ENCODE peak calls at places on chromosomes 7 and 10, in five cellular contexts. One of them, this sample, is unnamed.

GRCh38 chr10:73218466-73219191 is 28.4 kb downstream of the DNAJC9 start:
- DNase-seq in fibroblast of mammary gland: peak
- DNase-seq in stimulated activated naive CD8-positive, alpha-beta T cell treated with anti-CD3 and anti-CD28 coated beads, Interleukin-15, amount 100 ng/mL, for 72 hours: no peak
- DNase-seq in OCI-LY7: peak
- DNase-seq in frontal cortex: no peak
- DNase-seq in this sample: no peak

GRCh38 chr10:75432763-75433162 is 1.3 kb downstream of the LRMDA start:
- DNase-seq in fibroblast of mammary gland: no peak
- DNase-seq in stimulated activated naive CD8-positive, alpha-beta T cell treated with anti-CD3 and anti-CD28 coated beads, Interleukin-15, amount 100 ng/mL, for 72 hours: no peak
- DNase-seq in OCI-LY7: no peak
- DNase-seq in frontal cortex: no peak
- DNase-seq in this sample: no peak

GRCh38 chr7:25009271-25009670 is 29.3 kb upstream of the OSBPL3 start:
- DNase-seq in fibroblast of mammary gland: peak
- DNase-seq in stimulated activated naive CD8-positive, alpha-beta T cell treated with anti-CD3 and anti-CD28 coated beads, Interleukin-15, amount 100 ng/mL, for 72 hours: no peak
- DNase-seq in OCI-LY7: no peak
- DNase-seq in frontal cortex: no peak
- DNase-seq in this sample: no peak

GRCh38 chr7:1512781-1513656 is 8.8 kb upstream of the INTS1 start:
- DNase-seq in fibroblast of mammary gland: peak
- DNase-seq in stimulated activated naive CD8-positive, alpha-beta T cell treated with anti-CD3 and anti-CD28 coated beads, Interleukin-15, amount 100 ng/mL, for 72 hours: peak
- DNase-seq in OCI-LY7: peak
- DNase-seq in frontal cortex: peak
- DNase-seq in this sample: no peak

GRCh38 chr7:18345641-18346234 is 149.8 kb upstream of the HDAC9 start:
- DNase-seq in fibroblast of mammary gland: peak
- DNase-seq in stimulated activated naive CD8-positive, alpha-beta T cell treated with anti-CD3 and anti-CD28 coated beads, Interleukin-15, amount 100 ng/mL, for 72 hours: peak
- DNase-seq in OCI-LY7: peak
- DNase-seq in frontal cortex: no peak
- DNase-seq in this sample: peak

GRCh38 chr10:130439796-130440195 is 303.6 kb downstream of the GLRX3 start:
- DNase-seq in fibroblast of mammary gland: no peak
- DNase-seq in stimulated activated naive CD8-positive, alpha-beta T cell treated with anti-CD3 and anti-CD28 coated beads, Interleukin-15, amount 100 ng/mL, for 72 hours: no peak
- DNase-seq in OCI-LY7: no peak
- DNase-seq in frontal cortex: no peak
- DNase-seq in this sample: no peak

GRCh38 chr10:59709472-59710125 is at the start of gene SLC16A9:
- DNase-seq in fibroblast of mammary gland: peak
- DNase-seq in stimulated activated naive CD8-positive, alpha-beta T cell treated with anti-CD3 and anti-CD28 coated beads, Interleukin-15, amount 100 ng/mL, for 72 hours: peak
- DNase-seq in OCI-LY7: no peak
- DNase-seq in frontal cortex: peak
- DNase-seq in this sample: peak

GRCh38 chr10:2851544-2851943 is 215.8 kb upstream of the PFKP start:
- DNase-seq in fibroblast of mammary gland: no peak
- DNase-seq in stimulated activated naive CD8-positive, alpha-beta T cell treated with anti-CD3 and anti-CD28 coated beads, Interleukin-15, amount 100 ng/mL, for 72 hours: no peak
- DNase-seq in OCI-LY7: no peak
- DNase-seq in frontal cortex: no peak
- DNase-seq in this sample: no peak

GRCh38 chr7:119720541-119720940 is 552.4 kb upstream of the KCND2 start:
- DNase-seq in fibroblast of mammary gland: peak
- DNase-seq in stimulated activated naive CD8-positive, alpha-beta T cell treated with anti-CD3 and anti-CD28 coated beads, Interleukin-15, amount 100 ng/mL, for 72 hours: no peak
- DNase-seq in OCI-LY7: no peak
- DNase-seq in frontal cortex: no peak
- DNase-seq in this sample: no peak

GRCh38 chr10:133329401-133330202 is 7.1 kb downstream of the CALY start:
- DNase-seq in fibroblast of mammary gland: peak
- DNase-seq in stimulated activated naive CD8-positive, alpha-beta T cell treated with anti-CD3 and anti-CD28 coated beads, Interleukin-15, amount 100 ng/mL, for 72 hours: peak
- DNase-seq in OCI-LY7: peak
- DNase-seq in frontal cortex: peak
- DNase-seq in this sample: peak

GRCh38 chr7:91396-92158 is 100.8 kb upstream of the FAM20C start:
- DNase-seq in fibroblast of mammary gland: no peak
- DNase-seq in stimulated activated naive CD8-positive, alpha-beta T cell treated with anti-CD3 and anti-CD28 coated beads, Interleukin-15, amount 100 ng/mL, for 72 hours: no peak
- DNase-seq in OCI-LY7: no peak
- DNase-seq in frontal cortex: no peak
- DNase-seq in this sample: no peak

GRCh38 chr10:119812684-119813083 is 60.0 kb downstream of the MCMBP start:
- DNase-seq in fibroblast of mammary gland: no peak
- DNase-seq in stimulated activated naive CD8-positive, alpha-beta T cell treated with anti-CD3 and anti-CD28 coated beads, Interleukin-15, amount 100 ng/mL, for 72 hours: no peak
- DNase-seq in OCI-LY7: no peak
- DNase-seq in frontal cortex: no peak
- DNase-seq in this sample: no peak

GRCh38 chr10:101818958-101819633 is 852 bp upstream of the OGA start:
- DNase-seq in fibroblast of mammary gland: no peak
- DNase-seq in stimulated activated naive CD8-positive, alpha-beta T cell treated with anti-CD3 and anti-CD28 coated beads, Interleukin-15, amount 100 ng/mL, for 72 hours: no peak
- DNase-seq in OCI-LY7: no peak
- DNase-seq in frontal cortex: no peak
- DNase-seq in this sample: no peak

GRCh38 chr10:44981172-44982113 is 2.8 kb upstream of the DEPP1 start:
- DNase-seq in fibroblast of mammary gland: peak
- DNase-seq in stimulated activated naive CD8-positive, alpha-beta T cell treated with anti-CD3 and anti-CD28 coated beads, Interleukin-15, amount 100 ng/mL, for 72 hours: no peak
- DNase-seq in OCI-LY7: no peak
- DNase-seq in frontal cortex: no peak
- DNase-seq in this sample: no peak

GRCh38 chr10:16441106-16441850 is 4.5 kb downstream of the PTER start:
- DNase-seq in fibroblast of mammary gland: peak
- DNase-seq in stimulated activated naive CD8-positive, alpha-beta T cell treated with anti-CD3 and anti-CD28 coated beads, Interleukin-15, amount 100 ng/mL, for 72 hours: no peak
- DNase-seq in OCI-LY7: no peak
- DNase-seq in frontal cortex: no peak
- DNase-seq in this sample: no peak

GRCh38 chr10:43105119-43105792 is 28.4 kb downstream of the RET start:
- DNase-seq in fibroblast of mammary gland: peak
- DNase-seq in stimulated activated naive CD8-positive, alpha-beta T cell treated with anti-CD3 and anti-CD28 coated beads, Interleukin-15, amount 100 ng/mL, for 72 hours: peak
- DNase-seq in OCI-LY7: peak
- DNase-seq in frontal cortex: peak
- DNase-seq in this sample: peak

GRCh38 chr10:52215745-52216361 is 98.2 kb upstream of the DKK1 start:
- DNase-seq in fibroblast of mammary gland: peak
- DNase-seq in stimulated activated naive CD8-positive, alpha-beta T cell treated with anti-CD3 and anti-CD28 coated beads, Interleukin-15, amount 100 ng/mL, for 72 hours: peak
- DNase-seq in OCI-LY7: peak
- DNase-seq in frontal cortex: peak
- DNase-seq in this sample: peak

GRCh38 chr10:90925078-90926029 is 4.5 kb upstream of the ANKRD1 start:
- DNase-seq in fibroblast of mammary gland: no peak
- DNase-seq in stimulated activated naive CD8-positive, alpha-beta T cell treated with anti-CD3 and anti-CD28 coated beads, Interleukin-15, amount 100 ng/mL, for 72 hours: no peak
- DNase-seq in OCI-LY7: no peak
- DNase-seq in frontal cortex: no peak
- DNase-seq in this sample: no peak

GRCh38 chr7:69739906-69740545 is 141.8 kb downstream of the AUTS2 start:
- DNase-seq in fibroblast of mammary gland: peak
- DNase-seq in stimulated activated naive CD8-positive, alpha-beta T cell treated with anti-CD3 and anti-CD28 coated beads, Interleukin-15, amount 100 ng/mL, for 72 hours: no peak
- DNase-seq in OCI-LY7: peak
- DNase-seq in frontal cortex: peak
- DNase-seq in this sample: no peak

GRCh38 chr10:111593578-111593977 is 516.7 kb downstream of the ADRA2A start:
- DNase-seq in fibroblast of mammary gland: peak
- DNase-seq in stimulated activated naive CD8-positive, alpha-beta T cell treated with anti-CD3 and anti-CD28 coated beads, Interleukin-15, amount 100 ng/mL, for 72 hours: no peak
- DNase-seq in OCI-LY7: no peak
- DNase-seq in frontal cortex: no peak
- DNase-seq in this sample: no peak

GRCh38 chr10:62492012-62492869 is 118.1 kb downstream of the ZNF365 start:
- DNase-seq in fibroblast of mammary gland: peak
- DNase-seq in stimulated activated naive CD8-positive, alpha-beta T cell treated with anti-CD3 and anti-CD28 coated beads, Interleukin-15, amount 100 ng/mL, for 72 hours: no peak
- DNase-seq in OCI-LY7: peak
- DNase-seq in frontal cortex: peak
- DNase-seq in this sample: no peak

GRCh38 chr7:80018941-80019808 is 115.5 kb upstream of the GNAI1 start:
- DNase-seq in fibroblast of mammary gland: peak
- DNase-seq in stimulated activated naive CD8-positive, alpha-beta T cell treated with anti-CD3 and anti-CD28 coated beads, Interleukin-15, amount 100 ng/mL, for 72 hours: peak
- DNase-seq in OCI-LY7: peak
- DNase-seq in frontal cortex: peak
- DNase-seq in this sample: peak

GRCh38 chr10:127386606-127387327 is 162.3 kb upstream of the NPS start:
- DNase-seq in fibroblast of mammary gland: no peak
- DNase-seq in stimulated activated naive CD8-positive, alpha-beta T cell treated with anti-CD3 and anti-CD28 coated beads, Interleukin-15, amount 100 ng/mL, for 72 hours: no peak
- DNase-seq in OCI-LY7: no peak
- DNase-seq in frontal cortex: no peak
- DNase-seq in this sample: no peak

GRCh38 chr7:140238778-140239652 is 62.2 kb upstream of the KDM7A start:
- DNase-seq in fibroblast of mammary gland: no peak
- DNase-seq in stimulated activated naive CD8-positive, alpha-beta T cell treated with anti-CD3 and anti-CD28 coated beads, Interleukin-15, amount 100 ng/mL, for 72 hours: no peak
- DNase-seq in OCI-LY7: no peak
- DNase-seq in frontal cortex: no peak
- DNase-seq in this sample: no peak

GRCh38 chr7:102978280-102978679 is 65.5 kb downstream of the LRRC17 start:
- DNase-seq in fibroblast of mammary gland: peak
- DNase-seq in stimulated activated naive CD8-positive, alpha-beta T cell treated with anti-CD3 and anti-CD28 coated beads, Interleukin-15, amount 100 ng/mL, for 72 hours: no peak
- DNase-seq in OCI-LY7: no peak
- DNase-seq in frontal cortex: no peak
- DNase-seq in this sample: no peak

GRCh38 chr7:48389977-48390376 is 218.7 kb downstream of the ABCA13 start:
- DNase-seq in fibroblast of mammary gland: peak
- DNase-seq in stimulated activated naive CD8-positive, alpha-beta T cell treated with anti-CD3 and anti-CD28 coated beads, Interleukin-15, amount 100 ng/mL, for 72 hours: no peak
- DNase-seq in OCI-LY7: no peak
- DNase-seq in frontal cortex: no peak
- DNase-seq in this sample: no peak

GRCh38 chr10:43122096-43122495 is 16.1 kb upstream of the CSGALNACT2 start:
- DNase-seq in fibroblast of mammary gland: no peak
- DNase-seq in stimulated activated naive CD8-positive, alpha-beta T cell treated with anti-CD3 and anti-CD28 coated beads, Interleukin-15, amount 100 ng/mL, for 72 hours: no peak
- DNase-seq in OCI-LY7: no peak
- DNase-seq in frontal cortex: no peak
- DNase-seq in this sample: no peak

GRCh38 chr7:156000601-156001396 is 188.5 kb upstream of the SHH start:
- DNase-seq in fibroblast of mammary gland: no peak
- DNase-seq in stimulated activated naive CD8-positive, alpha-beta T cell treated with anti-CD3 and anti-CD28 coated beads, Interleukin-15, amount 100 ng/mL, for 72 hours: no peak
- DNase-seq in OCI-LY7: no peak
- DNase-seq in frontal cortex: no peak
- DNase-seq in this sample: no peak

GRCh38 chr10:127035827-127036226 is 130.6 kb downstream of the DOCK1 start:
- DNase-seq in fibroblast of mammary gland: no peak
- DNase-seq in stimulated activated naive CD8-positive, alpha-beta T cell treated with anti-CD3 and anti-CD28 coated beads, Interleukin-15, amount 100 ng/mL, for 72 hours: no peak
- DNase-seq in OCI-LY7: no peak
- DNase-seq in frontal cortex: no peak
- DNase-seq in this sample: no peak

GRCh38 chr7:114370177-114370576 is 44.4 kb upstream of the FOXP2 start:
- DNase-seq in fibroblast of mammary gland: no peak
- DNase-seq in stimulated activated naive CD8-positive, alpha-beta T cell treated with anti-CD3 and anti-CD28 coated beads, Interleukin-15, amount 100 ng/mL, for 72 hours: no peak
- DNase-seq in OCI-LY7: no peak
- DNase-seq in frontal cortex: no peak
- DNase-seq in this sample: no peak

GRCh38 chr7:27193335-27194001 is 6.4 kb downstream of the HOXA13 start:
- DNase-seq in fibroblast of mammary gland: no peak
- DNase-seq in stimulated activated naive CD8-positive, alpha-beta T cell treated with anti-CD3 and anti-CD28 coated beads, Interleukin-15, amount 100 ng/mL, for 72 hours: peak
- DNase-seq in OCI-LY7: no peak
- DNase-seq in frontal cortex: no peak
- DNase-seq in this sample: no peak

GRCh38 chr10:17847586-17848296 is 38.6 kb downstream of the MRC1 start:
- DNase-seq in fibroblast of mammary gland: peak
- DNase-seq in stimulated activated naive CD8-positive, alpha-beta T cell treated with anti-CD3 and anti-CD28 coated beads, Interleukin-15, amount 100 ng/mL, for 72 hours: no peak
- DNase-seq in OCI-LY7: peak
- DNase-seq in frontal cortex: no peak
- DNase-seq in this sample: no peak

This sample was measured in endothelial cell.